ENCODE peak calls at places on chromosome 5, in ten cellular contexts. One of them, this sample, is unnamed.

GRCh38 chr5:66323142-66323890 is 179.2 kb downstream of the SREK1 start:
- DNase-seq in HuH-7: no peak
- DNase-seq in AG10803: no peak
- DNase-seq in neuronal stem cell: no peak
- DNase-seq in NCI-H2171: peak; percentile 66
- DNase-seq in amniotic stem cell: no peak
- DNase-seq in HEK293T: no peak
- DNase-seq in AG04450: no peak
- DNase-seq in SW 1271: no peak
- DNase-seq in progenitor cell of endocrine pancreas: no peak
- DNase-seq in this sample: no peak

GRCh38 chr5:44907396-44907795 is 98.6 kb downstream of the MRPS30 start:
- DNase-seq in HuH-7: no peak
- DNase-seq in AG10803: no peak
- DNase-seq in neuronal stem cell: no peak
- DNase-seq in NCI-H2171: no peak
- DNase-seq in amniotic stem cell: no peak
- DNase-seq in HEK293T: no peak
- DNase-seq in AG04450: no peak
- DNase-seq in SW 1271: no peak
- DNase-seq in progenitor cell of endocrine pancreas: no peak
- DNase-seq in this sample: no peak

GRCh38 chr5:51383494-51384081 is 340 bp downstream of the ISL1 start:
- DNase-seq in HuH-7: no peak
- DNase-seq in AG10803: no peak
- DNase-seq in neuronal stem cell: peak; percentile 30
- DNase-seq in NCI-H2171: no peak
- DNase-seq in amniotic stem cell: no peak
- DNase-seq in HEK293T: no peak
- DNase-seq in AG04450: no peak
- DNase-seq in SW 1271: no peak
- DNase-seq in progenitor cell of endocrine pancreas: no peak
- DNase-seq in this sample: no peak

GRCh38 chr5:22908129-22908528 is 55.0 kb upstream of the CDH12 start:
- DNase-seq in HuH-7: no peak
- DNase-seq in AG10803: no peak
- DNase-seq in neuronal stem cell: no peak
- DNase-seq in NCI-H2171: no peak
- DNase-seq in amniotic stem cell: no peak
- DNase-seq in HEK293T: no peak
- DNase-seq in AG04450: peak; percentile 1
- DNase-seq in SW 1271: no peak
- DNase-seq in progenitor cell of endocrine pancreas: no peak
- DNase-seq in this sample: no peak

GRCh38 chr5:1199649-1200494 is 1.5 kb upstream of the SLC6A19 start:
- DNase-seq in HuH-7: peak; percentile 97
- DNase-seq in AG10803: no peak
- DNase-seq in neuronal stem cell: peak; percentile 38
- DNase-seq in NCI-H2171: no peak
- DNase-seq in amniotic stem cell: no peak
- DNase-seq in HEK293T: no peak
- DNase-seq in AG04450: no peak
- DNase-seq in SW 1271: no peak
- DNase-seq in progenitor cell of endocrine pancreas: no peak
- DNase-seq in this sample: no peak

GRCh38 chr5:157222506-157223230 is 42.0 kb downstream of the ITK start:
- DNase-seq in HuH-7: no peak
- DNase-seq in AG10803: peak; percentile 83
- DNase-seq in neuronal stem cell: no peak
- DNase-seq in NCI-H2171: no peak
- DNase-seq in amniotic stem cell: no peak
- DNase-seq in HEK293T: no peak
- DNase-seq in AG04450: no peak
- DNase-seq in SW 1271: no peak
- DNase-seq in progenitor cell of endocrine pancreas: no peak
- DNase-seq in this sample: no peak

GRCh38 chr5:57745029-57745428 is 262.4 kb upstream of the ACTBL2 start:
- DNase-seq in HuH-7: no peak
- DNase-seq in AG10803: no peak
- DNase-seq in neuronal stem cell: no peak
- DNase-seq in NCI-H2171: no peak
- DNase-seq in amniotic stem cell: no peak
- DNase-seq in HEK293T: no peak
- DNase-seq in AG04450: no peak
- DNase-seq in SW 1271: no peak
- DNase-seq in progenitor cell of endocrine pancreas: no peak
- DNase-seq in this sample: no peak

GRCh38 chr5:111016801-111017200 is 54.7 kb upstream of the TSLP start:
- DNase-seq in HuH-7: no peak
- DNase-seq in AG10803: no peak
- DNase-seq in neuronal stem cell: no peak
- DNase-seq in NCI-H2171: no peak
- DNase-seq in amniotic stem cell: no peak
- DNase-seq in HEK293T: no peak
- DNase-seq in AG04450: peak; percentile 15
- DNase-seq in SW 1271: no peak
- DNase-seq in progenitor cell of endocrine pancreas: no peak
- DNase-seq in this sample: peak; percentile 56

GRCh38 chr5:42854795-42855194 is 43.1 kb upstream of the SELENOP start:
- DNase-seq in HuH-7: no peak
- DNase-seq in AG10803: no peak
- DNase-seq in neuronal stem cell: no peak
- DNase-seq in NCI-H2171: no peak
- DNase-seq in amniotic stem cell: no peak
- DNase-seq in HEK293T: no peak
- DNase-seq in AG04450: no peak
- DNase-seq in SW 1271: no peak
- DNase-seq in progenitor cell of endocrine pancreas: no peak
- DNase-seq in this sample: no peak

GRCh38 chr5:145463634-145464033 is 371.5 kb downstream of the PRELID2 start:
- DNase-seq in HuH-7: no peak
- DNase-seq in AG10803: peak; percentile 6
- DNase-seq in neuronal stem cell: no peak
- DNase-seq in NCI-H2171: no peak
- DNase-seq in amniotic stem cell: no peak
- DNase-seq in HEK293T: no peak
- DNase-seq in AG04450: no peak
- DNase-seq in SW 1271: no peak
- DNase-seq in progenitor cell of endocrine pancreas: no peak
- DNase-seq in this sample: peak; percentile 25

GRCh38 chr5:176620333-176620981 is 9.9 kb downstream of the SNCB start:
- DNase-seq in HuH-7: no peak
- DNase-seq in AG10803: peak; percentile 21
- DNase-seq in neuronal stem cell: no peak
- DNase-seq in NCI-H2171: no peak
- DNase-seq in amniotic stem cell: no peak
- DNase-seq in HEK293T: no peak
- DNase-seq in AG04450: no peak
- DNase-seq in SW 1271: no peak
- DNase-seq in progenitor cell of endocrine pancreas: no peak
- DNase-seq in this sample: no peak

This sample was measured in cardiac muscle cell.